ENCODE peak calls at places on chromosomes 4 and X, in five cellular contexts. A, W, U, C and B are unnamed samples.

GRCh38 chrX:111447298-111447697 is 35.3 kb upstream of the DCX start:
- DNase-seq in A (no peak), W (no peak), U (no peak), C (no peak), B (no peak)

GRCh38 chr4:144461906-144462305 is 184.1 kb upstream of the HHIP start:
- DNase-seq in A (no peak), W (no peak), C (no peak), U (no peak), B (no peak)

GRCh38 chrX:140933874-140934655 is 68.3 kb upstream of the SPANXB1 start:
- DNase-seq in A (no peak), U (no peak), W (no peak), C (no peak), B (no peak)

GRCh38 chr4:146488495-146489174 is 33.1 kb downstream of the SLC10A7 start:
- DNase-seq in U (no peak), A (no peak), W (no peak), C (peak), B (no peak)

GRCh38 chr4:69994782-69995181 is 984 bp upstream of the STATH start:
- DNase-seq in W (no peak), C (no peak), A (no peak), U (no peak), B (no peak)

GRCh38 chr4:10083861-10084641 is 32.5 kb downstream of the WDR1 start:
- DNase-seq in A (peak), C (no peak), W (no peak), U (no peak), B (no peak)

GRCh38 chrX:5595570-5595969 is 633.1 kb downstream of the NLGN4X start:
- DNase-seq in U (no peak), C (no peak), W (no peak), A (no peak), B (no peak)

GRCh38 chr4:182432819-182433218 is 189.6 kb downstream of the TENM3 start:
- DNase-seq in A (no peak), C (no peak), U (no peak), W (no peak), B (no peak)

GRCh38 chr4:152999376-153000067 is 63.4 kb downstream of the FHDC1 start:
- DNase-seq in A (no peak), U (no peak), C (no peak), W (no peak), B (no peak)

GRCh38 chr4:176548571-176548970 is 228.8 kb downstream of the SPCS3 start:
- DNase-seq in W (no peak), A (no peak), U (peak), C (peak), B (no peak)
- TF ChIP-seq CTCF in W (no peak), A (no peak), U (no peak), C (no peak), B (no peak)

GRCh38 chr4:158459085-158459820 is 62.4 kb upstream of the RXFP1 start:
- DNase-seq in W (no peak), U (no peak), A (no peak), C (no peak), B (no peak)
- TF ChIP-seq CTCF in W (no peak), U (no peak), A (no peak), C (no peak), B (no peak)

DNA sequence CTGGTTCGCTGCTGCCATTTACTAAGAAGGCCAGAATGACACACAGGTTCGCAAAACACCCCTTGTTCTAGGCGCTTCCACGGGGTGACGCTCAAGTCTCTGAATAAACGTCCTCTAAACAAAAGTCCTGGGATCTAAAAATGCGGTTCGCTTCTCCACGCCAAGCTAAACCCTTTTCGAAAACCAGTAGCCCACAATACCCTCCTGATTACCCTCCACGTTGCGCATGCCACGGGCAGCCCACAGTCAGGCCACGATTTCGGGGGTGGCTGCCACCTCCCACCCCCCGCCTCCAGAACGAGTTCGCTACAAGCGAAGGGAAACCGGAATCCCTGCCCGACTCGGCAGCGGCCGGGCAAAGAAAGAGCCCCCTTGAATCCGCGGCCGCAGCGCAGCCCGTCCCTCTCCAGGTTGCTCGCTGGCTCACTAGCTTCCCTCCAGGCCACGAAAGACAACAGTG is 423 bp downstream of the RPL39 start:
- DNase-seq in U (no peak), C (peak), W (no peak), A (peak), B (no peak)
- TF ChIP-seq CTCF in U (no peak), C (peak), W (no peak), A (no peak), B (no peak)

DNA sequence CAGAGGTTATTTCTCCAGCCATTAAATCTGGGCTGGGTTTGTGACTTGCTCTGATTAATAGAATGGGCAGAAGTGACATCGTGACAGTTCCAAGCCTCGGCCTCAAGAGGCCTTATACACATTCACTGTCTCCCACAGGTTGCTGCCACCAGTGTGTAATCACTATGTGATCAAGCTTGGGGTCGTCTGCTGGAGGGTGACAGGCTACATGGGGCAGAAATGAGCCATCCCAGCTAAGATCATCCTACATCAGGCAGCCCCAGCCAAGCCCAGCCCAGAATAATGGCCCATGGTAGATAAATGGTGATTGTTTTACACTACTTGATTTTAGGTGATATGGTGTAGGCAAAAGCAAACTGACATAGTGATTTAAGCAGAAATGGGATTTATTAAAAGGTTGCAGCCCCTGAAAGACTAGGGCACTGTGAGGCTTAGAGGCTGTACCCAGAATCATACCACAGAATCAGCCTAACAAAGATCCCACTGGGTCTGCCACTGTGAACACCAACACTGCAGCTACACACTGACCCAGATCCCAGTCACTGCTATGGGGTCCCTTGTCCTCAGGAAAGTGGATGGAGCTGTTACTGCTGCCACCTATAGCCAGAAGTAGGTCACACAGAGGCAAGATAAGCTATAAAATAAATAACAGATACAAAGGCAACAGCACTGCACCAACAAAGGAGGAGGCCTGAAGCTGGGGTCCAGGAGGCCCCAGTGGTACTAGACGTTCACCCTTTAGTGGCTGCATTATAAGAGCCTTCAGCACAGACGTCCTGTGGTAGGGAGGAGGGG is 159.6 kb upstream of the RBPJ start:
- DNase-seq in C (no peak), A (no peak), W (no peak), U (no peak), B (no peak)
- TF ChIP-seq CTCF in C (peak), A (no peak), W (no peak), U (no peak), B (peak)

GRCh38 chr4:98516441-98517323 is 141.7 kb downstream of the TSPAN5 start:
- DNase-seq in W (no peak), U (no peak), A (no peak), C (peak), B (no peak)

GRCh38 chr4:98516042-98516440 is 142.4 kb downstream of the TSPAN5 start:
- DNase-seq in C (peak), A (no peak), W (no peak), U (peak), B (no peak)

GRCh38 chr4:98512918-98513317 is 145.5 kb downstream of the TSPAN5 start:
- DNase-seq in C (no peak), U (no peak), W (no peak), A (no peak), B (no peak)

GRCh38 chr4:98517444-98518021 is 140.9 kb downstream of the TSPAN5 start:
- DNase-seq in U (no peak), C (no peak), A (no peak), W (no peak), B (no peak)

GRCh38 chr4:98514930-98515809 is 143.2 kb downstream of the TSPAN5 start:
- DNase-seq in C (no peak), U (no peak), A (no peak), W (no peak), B (no peak)
- TF ChIP-seq CTCF in C (no peak), U (no peak), A (no peak), W (no peak), B (no peak)